ENCODE peak calls at places on chromosomes 13 and 19, in four cellular contexts. Y is lower lobe of right lung, O is DND-41, L is fibroblast of lung. Z is an unnamed sample.
A peak's percentile ranks its signal among the peaks of the same experiment; 100 is the strongest.

GRCh38 chr13:48234652-48235099 is 1.7 kb downstream of the ITM2B start:
- DNase-seq in Y (no peak), O (no peak), L (no peak), Z (no peak)

GRCh38 chr13:100715604-100716003 is 41.0 kb upstream of the TMTC4 start:
- DNase-seq in Y (no peak), O (no peak), L (no peak), Z (no peak)

GRCh38 chr19:33703821-33704220 is 82.1 kb downstream of the CHST8 start:
- DNase-seq in Y (no peak), O (no peak), L (no peak), Z (no peak)

GRCh38 chr19:12648088-12648487 is 18.5 kb downstream of the MAN2B1 start:
- DNase-seq in Y (no peak), O (no peak), L (no peak), Z (no peak)

GRCh38 chr13:98346904-98347636 is 170.0 kb upstream of the RNF113B start:
- DNase-seq in Y (no peak), O (no peak), L (no peak), Z (no peak)

GRCh38 chr19:55113570-55114039 is 3.8 kb downstream of the PPP1R12C start:
- DNase-seq in Y (peak; percentile 81), O (no peak), L (peak; percentile 83), Z (peak; percentile 65)

GRCh38 chr13:77728265-77728966 is 30.9 kb downstream of the SLAIN1 start:
- DNase-seq in Y (no peak), O (no peak), L (peak; percentile 1), Z (no peak)

GRCh38 chr19:10317045-10317856 is 1.4 kb upstream of the FDX2 start:
- DNase-seq in Y (no peak), O (no peak), L (no peak), Z (no peak)

GRCh38 chr13:74062933-74063332 is 71.3 kb downstream of the KLF12 start:
- DNase-seq in Y (no peak), O (peak; percentile 78), L (peak; percentile 86), Z (no peak)

GRCh38 chr19:52646571-52647222 is 8.5 kb upstream of the ZNF83 start:
- DNase-seq in Y (no peak), O (no peak), L (peak; percentile 67), Z (no peak)

GRCh38 chr19:45154064-45154827 is 6.5 kb downstream of the NKPD1 start:
- DNase-seq in Y (no peak), O (no peak), L (peak; percentile 84), Z (no peak)

GRCh38 chr19:45153339-45154063 is 7.3 kb downstream of the NKPD1 start:
- DNase-seq in Y (no peak), O (no peak), L (peak; percentile 51), Z (peak; percentile 77)

GRCh38 chr19:45151821-45152503 is 8.8 kb downstream of the NKPD1 start:
- DNase-seq in Y (no peak), O (no peak), L (no peak), Z (no peak)

GRCh38 chr19:45150731-45151725 is 9.8 kb downstream of the NKPD1 start:
- DNase-seq in Y (no peak), O (no peak), L (no peak), Z (no peak)

DNA sequence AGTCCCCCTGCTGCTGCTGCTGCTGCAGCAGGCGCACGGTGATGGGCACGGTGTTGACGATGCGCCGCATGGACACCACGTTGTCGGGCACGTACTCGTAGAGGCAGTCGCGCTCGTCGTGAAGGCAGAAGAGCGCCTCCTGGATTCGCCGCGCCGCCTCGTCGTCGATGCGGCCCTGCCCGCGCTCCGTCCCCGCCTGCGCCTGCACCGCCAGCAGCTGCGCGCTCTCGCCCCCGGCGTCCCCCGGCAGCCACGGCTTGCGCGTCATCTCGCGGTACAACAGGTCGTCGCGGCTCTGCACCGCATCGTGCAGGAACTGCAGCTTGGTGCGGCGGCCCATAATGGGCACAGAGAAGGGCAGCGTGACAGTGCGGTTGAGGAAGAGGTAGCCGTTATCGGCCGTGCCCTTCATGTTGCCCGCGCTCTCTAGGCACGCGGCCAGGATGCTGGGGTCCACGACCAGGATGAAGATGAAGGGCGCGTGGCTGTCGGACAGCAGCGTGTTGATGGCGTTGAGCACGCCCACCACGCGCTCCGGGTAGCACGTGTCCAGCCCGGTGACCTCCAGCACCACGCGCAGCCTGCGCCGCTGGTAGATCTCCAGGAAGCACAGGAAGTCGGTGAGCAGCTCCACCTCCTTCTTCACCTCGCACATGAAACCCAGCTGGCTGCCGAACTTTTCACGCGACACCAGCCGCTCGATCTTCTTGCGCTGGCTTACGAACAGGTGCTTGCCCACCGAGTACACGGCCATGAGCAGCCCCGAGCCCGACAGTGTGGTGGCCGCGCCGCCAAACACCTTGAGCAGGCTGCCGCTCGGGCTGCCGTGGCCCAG is 8.1 kb downstream of the NKPD1 start:
- DNase-seq in Y (peak; percentile 66), O (no peak), L (peak; percentile 54), Z (no peak)
- TF ChIP-seq CTCF in Y (no peak), O (no peak), L (no peak), Z (no peak)

GRCh38 chr13:51583875-51584730 is at the start of gene WDFY2:
- DNase-seq in Y (peak; percentile 100), O (peak; percentile 99), L (peak; percentile 100), Z (peak; percentile 99)
- TF ChIP-seq CTCF in Y (no peak), O (no peak), L (no peak), Z (peak; percentile 18)

GRCh38 chr19:3697671-3698385 is 2.4 kb downstream of the PIP5K1C start:
- DNase-seq in Y (no peak), O (no peak), L (no peak), Z (no peak)

GRCh38 chr19:3699741-3700241 is 477 bp downstream of the PIP5K1C start:
- DNase-seq in Y (no peak), O (peak; percentile 17), L (no peak), Z (peak; percentile 22)

GRCh38 chr19:3700242-3701032 is at the start of gene PIP5K1C:
- DNase-seq in Y (peak; percentile 93), O (peak; percentile 88), L (peak; percentile 69), Z (peak; percentile 97)

GRCh38 chr19:3698386-3698950 is 1.8 kb downstream of the PIP5K1C start:
- DNase-seq in Y (no peak), O (no peak), L (no peak), Z (no peak)

GRCh38 chr19:3699071-3699740 is 1.1 kb downstream of the PIP5K1C start:
- DNase-seq in Y (peak; percentile 74), O (peak; percentile 49), L (peak; percentile 50), Z (no peak)
- TF ChIP-seq CTCF in Y (no peak), O (peak; percentile 7), L (no peak), Z (no peak)

GRCh38 chr19:48171584-48172170 is 1.2 kb downstream of the ZSWIM9 start:
- DNase-seq in Y (no peak), O (no peak), L (no peak), Z (no peak)

GRCh38 chr19:48170817-48171347 is 402 bp downstream of the ZSWIM9 start:
- DNase-seq in Y (no peak), O (peak; percentile 71), L (no peak), Z (no peak)

GRCh38 chr19:48169585-48169973 is 565 bp downstream of the LIG1 start:
- DNase-seq in Y (peak; percentile 86), O (peak; percentile 79), L (peak; percentile 37), Z (peak; percentile 74)

GRCh38 chr19:48169974-48170803 is at the start of the genes LIG1 and ZSWIM9:
- DNase-seq in Y (peak; percentile 94), O (peak; percentile 94), L (peak; percentile 95), Z (peak; percentile 87)

DNA sequence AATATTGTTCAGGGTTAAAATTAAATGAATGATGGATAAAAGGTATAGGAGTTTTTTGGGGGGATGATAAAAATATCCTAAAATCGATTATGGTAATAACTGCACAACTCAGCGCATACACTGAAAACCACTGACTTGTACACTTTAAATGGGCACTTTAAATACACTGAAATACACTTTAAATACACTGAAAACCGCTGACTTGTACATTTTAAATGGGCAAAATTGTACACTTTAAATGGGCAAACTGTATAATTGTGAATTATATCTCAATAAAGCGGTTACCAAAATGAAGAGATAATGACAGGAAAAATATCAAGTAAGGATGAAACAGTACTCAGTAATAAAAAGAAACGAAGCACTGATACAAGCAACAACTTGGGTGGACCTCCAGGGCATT is 1.5 kb downstream of the LIG1 start:
- DNase-seq in Y (no peak), O (no peak), L (no peak), Z (no peak)
- TF ChIP-seq CTCF in Y (no peak), O (no peak), L (no peak), Z (no peak)

GRCh38 chr19:2577722-2578335 is 101.9 kb downstream of the GADD45B start:
- DNase-seq in Y (no peak), O (no peak), L (no peak), Z (no peak)

GRCh38 chr19:2578911-2579677 is 103.2 kb downstream of the GADD45B start:
- DNase-seq in Y (peak; percentile 91), O (no peak), L (peak; percentile 91), Z (peak; percentile 83)

GRCh38 chr19:2578391-2578826 is 102.5 kb downstream of the GADD45B start:
- DNase-seq in Y (no peak), O (no peak), L (peak; percentile 79), Z (no peak)

GRCh38 chr19:2582984-2583956 is 107.3 kb downstream of the GADD45B start:
- DNase-seq in Y (no peak), O (no peak), L (no peak), Z (no peak)

DNA sequence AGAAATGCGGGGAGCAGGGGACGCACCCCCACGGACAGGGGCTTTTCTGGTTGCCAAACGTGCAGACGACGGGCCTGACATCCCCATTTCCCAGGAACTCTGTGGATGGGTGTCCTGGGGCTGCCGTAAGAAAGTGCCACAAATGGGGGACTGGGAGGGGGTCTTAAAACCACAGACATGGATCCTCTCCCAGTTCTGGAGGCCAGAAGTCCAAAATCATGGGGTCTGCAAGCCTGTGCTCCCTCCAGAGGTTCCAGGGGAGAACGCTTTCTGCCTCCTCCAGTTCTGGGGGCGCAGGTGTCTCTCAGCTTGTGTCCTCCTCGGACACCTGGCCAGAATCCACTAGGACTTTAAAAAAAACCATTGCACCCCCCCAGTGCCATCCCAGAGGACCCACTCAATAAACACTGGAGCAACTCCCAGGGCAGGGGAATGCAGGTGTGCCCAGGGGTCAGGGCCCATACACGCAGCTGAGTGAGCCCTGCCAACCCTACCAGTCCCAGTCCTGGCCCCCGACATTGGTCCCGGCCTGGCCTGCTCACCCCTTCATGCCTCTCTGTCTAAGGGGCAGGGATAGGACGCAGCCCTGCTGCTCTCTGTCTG is 103.9 kb downstream of the GADD45B start:
- DNase-seq in Y (no peak), O (no peak), L (no peak), Z (no peak)
- TF ChIP-seq CTCF in Y (no peak), O (no peak), L (no peak), Z (peak; percentile 32)

GRCh38 chr13:50277127-50277526 is 261.9 kb downstream of the KCNRG start:
- DNase-seq in Y (no peak), O (no peak), L (no peak), Z (no peak)

GRCh38 chr13:50276550-50276949 is 261.3 kb downstream of the KCNRG start:
- DNase-seq in Y (no peak), O (no peak), L (no peak), Z (no peak)

GRCh38 chr13:50274181-50274580 is 258.9 kb downstream of the KCNRG start:
- DNase-seq in Y (no peak), O (no peak), L (no peak), Z (no peak)

GRCh38 chr13:50277906-50278305 is 262.7 kb downstream of the KCNRG start:
- DNase-seq in Y (no peak), O (no peak), L (no peak), Z (no peak)

GRCh38 chr13:50275392-50276063 is 260.3 kb downstream of the KCNRG start:
- DNase-seq in Y (no peak), O (no peak), L (no peak), Z (no peak)
- TF ChIP-seq CTCF in Y (no peak), O (no peak), L (no peak), Z (no peak)

GRCh38 chr13:84951128-84951527 is 848.1 kb downstream of the SLITRK6 start:
- DNase-seq in Y (no peak), O (no peak), L (no peak), Z (no peak)
- TF ChIP-seq CTCF in Y (no peak), O (no peak), L (no peak), Z (no peak)

Z was measured in neural crest cell.